ENCODE peak calls at places on chromosomes 12 and 14, in four cellular contexts. U, S, V and W are unnamed samples.

GRCh38 chr12:2136901-2137300 is 84.1 kb downstream of the CACNA1C start:
- DNase-seq in U (no peak), V (no peak), S (no peak), W (no peak)

GRCh38 chr14:89701079-89702043 is 253.2 kb downstream of the EFCAB11 start:
- DNase-seq in V (peak), S (peak), U (peak), W (peak)

GRCh38 chr12:93979189-93979588 is 169.2 kb upstream of the PLXNC1 start:
- DNase-seq in S (peak), V (no peak), U (peak), W (no peak)

GRCh38 chr12:3832738-3833137 is 40.5 kb downstream of the PARP11 start:
- DNase-seq in U (peak), S (no peak), V (no peak), W (no peak)

GRCh38 chr14:23916446-23916845 is 37.1 kb upstream of the DHRS4 start:
- DNase-seq in U (no peak), S (no peak), V (no peak), W (no peak)

GRCh38 chr14:103393687-103394626 is 8.7 kb downstream of the MARK3 start:
- DNase-seq in V (no peak), S (no peak), U (peak), W (no peak)

GRCh38 chr14:24514209-24514608 is 6.1 kb upstream of the CMA1 start:
- DNase-seq in V (no peak), U (no peak), S (no peak), W (no peak)

GRCh38 chr12:34526946-34527345 is 504.6 kb downstream of the ALG10 start:
- DNase-seq in U (no peak), V (no peak), S (no peak), W (no peak)

GRCh38 chr14:30064454-30064853 is 136.8 kb upstream of the PRKD1 start:
- DNase-seq in V (no peak), S (no peak), U (peak), W (no peak)

GRCh38 chr14:62209287-62209899 is 447.2 kb downstream of the SNAPC1 start:
- DNase-seq in S (no peak), U (peak), V (no peak), W (no peak)
- H4K5ac ChIP-seq in S (no peak), U (no peak), V (no peak), W (no peak)

GRCh38 chr12:8603858-8604257 is 8.8 kb downstream of the AICDA start:
- DNase-seq in U (no peak), S (peak), V (no peak), W (peak)

GRCh38 chr12:8609061-8609570 is 3.5 kb downstream of the AICDA start:
- DNase-seq in U (peak), S (peak), V (no peak), W (peak)

GRCh38 chr12:8605057-8605456 is 7.6 kb downstream of the AICDA start:
- DNase-seq in V (no peak), S (no peak), U (no peak), W (peak)
- H2BK15ac ChIP-seq in V (no peak), S (no peak), U (no peak), W (no peak)

GRCh38 chr12:121843236-121843982 is 15.2 kb downstream of the HPD start:
- DNase-seq in V (no peak), U (no peak), S (no peak), W (no peak)

GRCh38 chr12:121849211-121849610 is 9.4 kb downstream of the HPD start:
- DNase-seq in S (no peak), V (no peak), U (no peak), W (no peak)

GRCh38 chr12:121839993-121840761 is 18.5 kb downstream of the HPD start:
- DNase-seq in U (no peak), V (no peak), S (no peak), W (peak)

GRCh38 chr12:121849660-121850059 is 9.0 kb downstream of the HPD start:
- DNase-seq in V (no peak), S (peak), U (no peak), W (no peak)

GRCh38 chr12:121845699-121846098 is 13.0 kb downstream of the HPD start:
- DNase-seq in S (no peak), V (no peak), U (no peak), W (no peak)
- H3K4ac ChIP-seq in S (no peak), V (no peak), U (no peak), W (no peak)

DNA sequence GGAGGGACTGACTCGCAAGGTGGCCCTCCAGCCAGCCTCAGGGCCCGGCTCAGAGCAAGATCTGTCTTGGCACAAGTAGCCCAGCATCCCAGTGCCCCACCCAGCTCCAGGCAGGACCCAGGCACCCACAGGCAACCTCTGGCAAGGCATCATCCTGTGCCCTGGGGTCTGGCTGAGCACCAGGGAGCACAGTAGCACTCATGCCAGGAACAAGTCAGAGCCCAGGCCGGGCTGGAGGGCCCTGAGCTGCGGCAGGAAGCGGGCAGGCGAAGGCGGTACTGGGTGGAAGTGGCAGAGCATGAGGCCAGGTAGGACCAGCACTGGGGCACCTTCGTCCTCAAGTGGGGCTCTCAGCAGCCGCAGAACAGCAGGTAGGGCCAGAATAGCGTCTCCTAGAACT is 5.2 kb upstream of the DIO3 start:
- DNase-seq in S (no peak), U (no peak), V (no peak), W (no peak)
- H4K5ac ChIP-seq in S (no peak), U (no peak), V (no peak), W (no peak)